ENCODE peak calls at places on chromosomes 12 and 14, in six cellular contexts. One of them, this sample, is unnamed.

GRCh38 chr12:91335724-91336123 is 153.1 kb upstream of the DCN start:
- DNase-seq in breast epithelium: no peak
- DNase-seq in fibroblast of lung: no peak
- DNase-seq in IMR-90: no peak
- DNase-seq in endothelial cell of umbilical vein: no peak
- DNase-seq in A673: no peak
- DNase-seq in this sample: no peak

GRCh38 chr14:59182641-59183040 is 5.8 kb upstream of the DAAM1 start:
- DNase-seq in breast epithelium: no peak
- DNase-seq in fibroblast of lung: no peak
- DNase-seq in IMR-90: no peak
- DNase-seq in endothelial cell of umbilical vein: no peak
- DNase-seq in A673: no peak
- DNase-seq in this sample: no peak

GRCh38 chr12:85843606-85844325 is 7.6 kb upstream of the RASSF9 start:
- DNase-seq in breast epithelium: no peak
- DNase-seq in fibroblast of lung: no peak
- DNase-seq in IMR-90: no peak
- DNase-seq in endothelial cell of umbilical vein: no peak
- DNase-seq in A673: no peak
- DNase-seq in this sample: peak; percentile 49

GRCh38 chr12:116528498-116528897 is 30.7 kb upstream of the MAP1LC3B2 start:
- DNase-seq in breast epithelium: no peak
- DNase-seq in fibroblast of lung: peak; percentile 66
- DNase-seq in IMR-90: no peak
- DNase-seq in endothelial cell of umbilical vein: no peak
- DNase-seq in A673: no peak
- DNase-seq in this sample: no peak

GRCh38 chr12:71973687-71974086 is 35.0 kb downstream of the TPH2 start:
- DNase-seq in breast epithelium: no peak
- DNase-seq in fibroblast of lung: no peak
- DNase-seq in IMR-90: peak; percentile 13
- DNase-seq in endothelial cell of umbilical vein: no peak
- DNase-seq in A673: no peak
- DNase-seq in this sample: no peak

GRCh38 chr14:26128931-26129674 is 468.7 kb downstream of the NOVA1 start:
- DNase-seq in breast epithelium: no peak
- DNase-seq in fibroblast of lung: peak; percentile 7
- DNase-seq in IMR-90: no peak
- DNase-seq in endothelial cell of umbilical vein: peak; percentile 87
- DNase-seq in A673: peak; percentile 95
- DNase-seq in this sample: no peak

GRCh38 chr12:113174461-113175384 is 10.6 kb downstream of the DDX54 start:
- DNase-seq in breast epithelium: peak; percentile 43
- DNase-seq in fibroblast of lung: peak; percentile 32
- DNase-seq in IMR-90: peak; percentile 52
- DNase-seq in endothelial cell of umbilical vein: peak; percentile 66
- DNase-seq in A673: peak; percentile 71
- DNase-seq in this sample: peak; percentile 81

GRCh38 chr12:46857486-46857885 is 31.7 kb upstream of the SLC38A4 start:
- DNase-seq in breast epithelium: no peak
- DNase-seq in fibroblast of lung: no peak
- DNase-seq in IMR-90: no peak
- DNase-seq in endothelial cell of umbilical vein: no peak
- DNase-seq in A673: no peak
- DNase-seq in this sample: no peak

GRCh38 chr14:73526036-73526984 is 10.6 kb upstream of the ACOT1 start:
- DNase-seq in breast epithelium: peak; percentile 59
- DNase-seq in fibroblast of lung: peak; percentile 52
- DNase-seq in IMR-90: peak; percentile 55
- DNase-seq in endothelial cell of umbilical vein: no peak
- DNase-seq in A673: no peak
- DNase-seq in this sample: no peak

GRCh38 chr12:116958402-116959197 is 47.9 kb downstream of the FBXW8 start:
- DNase-seq in breast epithelium: no peak
- DNase-seq in fibroblast of lung: peak; percentile 6
- DNase-seq in IMR-90: peak; percentile 46
- DNase-seq in endothelial cell of umbilical vein: no peak
- DNase-seq in A673: no peak
- DNase-seq in this sample: no peak

GRCh38 chr12:121579190-121579791 is 1.5 kb downstream of the KDM2B start:
- DNase-seq in breast epithelium: no peak
- DNase-seq in fibroblast of lung: no peak
- DNase-seq in IMR-90: no peak
- DNase-seq in endothelial cell of umbilical vein: no peak
- DNase-seq in A673: peak; percentile 55
- DNase-seq in this sample: peak; percentile 70

GRCh38 chr12:49706351-49707126 is 666 bp downstream of the FMNL3 start:
- DNase-seq in breast epithelium: no peak
- DNase-seq in fibroblast of lung: peak; percentile 48
- DNase-seq in IMR-90: peak; percentile 47
- DNase-seq in endothelial cell of umbilical vein: peak; percentile 64
- DNase-seq in A673: peak; percentile 58
- DNase-seq in this sample: peak; percentile 58

GRCh38 chr12:109910969-109911348 is 10.9 kb downstream of the TCHP start:
- DNase-seq in breast epithelium: no peak
- DNase-seq in fibroblast of lung: peak; percentile 18
- DNase-seq in IMR-90: peak; percentile 20
- DNase-seq in endothelial cell of umbilical vein: no peak
- DNase-seq in A673: peak; percentile 45
- DNase-seq in this sample: no peak

GRCh38 chr12:31524791-31525495 is 66.0 kb downstream of the DENND5B start:
- DNase-seq in breast epithelium: no peak
- DNase-seq in fibroblast of lung: peak; percentile 81
- DNase-seq in IMR-90: peak; percentile 79
- DNase-seq in endothelial cell of umbilical vein: no peak
- DNase-seq in A673: no peak
- DNase-seq in this sample: no peak

GRCh38 chr14:81246561-81247270 is 26.0 kb upstream of the GTF2A1 start:
- DNase-seq in breast epithelium: no peak
- DNase-seq in fibroblast of lung: no peak
- DNase-seq in IMR-90: no peak
- DNase-seq in endothelial cell of umbilical vein: no peak
- DNase-seq in A673: no peak
- DNase-seq in this sample: no peak

GRCh38 chr12:25935355-25936144 is 22.9 kb upstream of the RASSF8 start:
- DNase-seq in breast epithelium: no peak
- DNase-seq in fibroblast of lung: peak; percentile 21
- DNase-seq in IMR-90: no peak
- DNase-seq in endothelial cell of umbilical vein: no peak
- DNase-seq in A673: no peak
- DNase-seq in this sample: no peak

GRCh38 chr14:35297677-35298076 is 5.5 kb downstream of the PSMA6 start:
- DNase-seq in breast epithelium: no peak
- DNase-seq in fibroblast of lung: no peak
- DNase-seq in IMR-90: no peak
- DNase-seq in endothelial cell of umbilical vein: no peak
- DNase-seq in A673: no peak
- DNase-seq in this sample: no peak

GRCh38 chr12:92581579-92581978 is 121.2 kb upstream of the PLEKHG7 start:
- DNase-seq in breast epithelium: no peak
- DNase-seq in fibroblast of lung: no peak
- DNase-seq in IMR-90: no peak
- DNase-seq in endothelial cell of umbilical vein: no peak
- DNase-seq in A673: no peak
- DNase-seq in this sample: no peak

DNA sequence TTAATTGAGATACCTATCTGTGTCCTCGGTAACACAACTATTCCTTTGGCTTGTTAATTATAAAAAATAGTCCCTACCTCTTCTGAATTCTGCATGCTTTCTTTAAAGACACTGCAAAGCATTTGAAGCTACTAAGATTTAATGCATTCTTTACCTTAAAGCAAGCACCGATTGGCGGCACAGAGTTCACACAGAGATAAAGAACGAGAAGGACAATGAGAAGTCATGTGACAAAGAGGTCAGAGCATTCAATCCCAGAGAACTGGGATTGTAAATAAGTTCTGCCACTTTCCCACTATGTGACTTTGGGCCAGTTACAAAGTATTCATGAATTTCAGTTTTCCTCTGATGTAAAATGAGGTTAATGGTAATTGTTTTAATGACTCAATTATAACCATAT is 371.2 kb upstream of the ATP2B1 start:
- DNase-seq in breast epithelium: no peak
- DNase-seq in fibroblast of lung: no peak
- DNase-seq in IMR-90: no peak
- DNase-seq in endothelial cell of umbilical vein: no peak
- DNase-seq in A673: no peak
- DNase-seq in this sample: no peak
- H3K4me1 ChIP-seq in breast epithelium: no peaks in the 10 kb centered on the region
- H3K4me1 ChIP-seq in fibroblast of lung: no peaks in the 10 kb centered on the region
- H3K4me1 ChIP-seq in IMR-90: peaks cover 5% of the 10 kb centered on the region
- H3K4me1 ChIP-seq in endothelial cell of umbilical vein: no peaks in the 10 kb centered on the region
- H3K4me1 ChIP-seq in A673: no peaks in the 10 kb centered on the region
- H3K4me1 ChIP-seq in this sample: no peaks in the 10 kb centered on the region

GRCh38 chr12:63151898-63152700 is 1.1 kb upstream of the AVPR1A start:
- DNase-seq in breast epithelium: no peak
- DNase-seq in fibroblast of lung: peak; percentile 38
- DNase-seq in IMR-90: peak; percentile 24
- DNase-seq in endothelial cell of umbilical vein: peak; percentile 51
- DNase-seq in A673: peak; percentile 83
- DNase-seq in this sample: peak; percentile 73
- H3K27ac ChIP-seq in breast epithelium: no peak overlapping the region
- H3K27ac ChIP-seq in fibroblast of lung: no peak overlapping the region
- H3K27ac ChIP-seq in IMR-90: no peak overlapping the region
- H3K27ac ChIP-seq in endothelial cell of umbilical vein: no peak overlapping the region
- H3K27ac ChIP-seq in A673: no peak overlapping the region
- H3K27ac ChIP-seq in this sample: no peak overlapping the region

GRCh38 chr12:119326341-119326740 is 8.2 kb upstream of the CCDC60 start:
- DNase-seq in breast epithelium: no peak
- DNase-seq in fibroblast of lung: no peak
- DNase-seq in IMR-90: no peak
- DNase-seq in endothelial cell of umbilical vein: no peak
- DNase-seq in A673: no peak
- DNase-seq in this sample: no peak

GRCh38 chr12:119319638-119320037 is 14.9 kb upstream of the CCDC60 start:
- DNase-seq in breast epithelium: no peak
- DNase-seq in fibroblast of lung: no peak
- DNase-seq in IMR-90: no peak
- DNase-seq in endothelial cell of umbilical vein: no peak
- DNase-seq in A673: peak; percentile 33
- DNase-seq in this sample: no peak

GRCh38 chr12:119318811-119319210 is 15.7 kb upstream of the CCDC60 start:
- DNase-seq in breast epithelium: no peak
- DNase-seq in fibroblast of lung: no peak
- DNase-seq in IMR-90: no peak
- DNase-seq in endothelial cell of umbilical vein: no peak
- DNase-seq in A673: no peak
- DNase-seq in this sample: no peak

GRCh38 chr12:119322324-119322723 is 12.2 kb upstream of the CCDC60 start:
- DNase-seq in breast epithelium: no peak
- DNase-seq in fibroblast of lung: no peak
- DNase-seq in IMR-90: no peak
- DNase-seq in endothelial cell of umbilical vein: no peak
- DNase-seq in A673: no peak
- DNase-seq in this sample: no peak

DNA sequence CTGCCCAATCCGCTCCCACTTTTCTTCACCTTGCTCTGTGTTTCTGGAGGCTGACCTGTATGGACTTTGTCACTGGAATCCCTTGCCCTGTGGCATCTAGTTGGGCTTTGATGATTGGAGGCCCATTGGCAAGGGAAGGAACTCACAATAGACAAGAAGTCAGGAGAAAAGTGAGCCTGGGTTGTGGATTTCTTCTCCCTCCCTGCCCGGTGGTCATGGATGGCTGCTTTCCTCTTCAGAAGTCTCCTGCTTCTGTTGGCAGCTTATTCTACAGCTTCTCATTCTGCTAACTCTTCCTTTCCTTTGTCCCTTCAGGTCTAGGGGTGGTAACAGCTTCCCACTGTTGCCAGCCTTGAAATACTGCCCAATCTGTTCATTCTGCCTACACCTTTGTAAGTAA is 13.9 kb upstream of the CCDC60 start:
- DNase-seq in breast epithelium: no peak
- DNase-seq in fibroblast of lung: no peak
- DNase-seq in IMR-90: no peak
- DNase-seq in endothelial cell of umbilical vein: no peak
- DNase-seq in A673: no peak
- DNase-seq in this sample: no peak
- H3K9me3 ChIP-seq in breast epithelium: no peaks in the 10 kb centered on the region
- H3K9me3 ChIP-seq in fibroblast of lung: no peaks in the 10 kb centered on the region
- H3K9me3 ChIP-seq in IMR-90: peaks cover 16% of the 10 kb centered on the region
- H3K9me3 ChIP-seq in endothelial cell of umbilical vein: no peaks in the 10 kb centered on the region
- H3K9me3 ChIP-seq in A673: no peaks in the 10 kb centered on the region
- H3K9me3 ChIP-seq in this sample: peaks cover 1% of the 10 kb centered on the region

GRCh38 chr12:115011703-115012102 is 327.7 kb upstream of the TBX3 start:
- DNase-seq in breast epithelium: no peak
- DNase-seq in fibroblast of lung: no peak
- DNase-seq in IMR-90: no peak
- DNase-seq in endothelial cell of umbilical vein: no peak
- DNase-seq in A673: no peak
- DNase-seq in this sample: no peak
- H3K4me1 ChIP-seq in breast epithelium: no peaks in the 10 kb centered on the region
- H3K4me1 ChIP-seq in fibroblast of lung: no peaks in the 10 kb centered on the region
- H3K4me1 ChIP-seq in IMR-90: no peaks in the 10 kb centered on the region
- H3K4me1 ChIP-seq in endothelial cell of umbilical vein: no peaks in the 10 kb centered on the region
- H3K4me1 ChIP-seq in A673: no peaks in the 10 kb centered on the region
- H3K4me1 ChIP-seq in this sample: no peaks in the 10 kb centered on the region

GRCh38 chr12:32907166-32907565 is 10.6 kb upstream of the PKP2 start:
- DNase-seq in breast epithelium: no peak
- DNase-seq in fibroblast of lung: no peak
- DNase-seq in IMR-90: no peak
- DNase-seq in endothelial cell of umbilical vein: no peak
- DNase-seq in A673: no peak
- DNase-seq in this sample: no peak
- H3K27ac ChIP-seq in breast epithelium: no peak overlapping the region
- H3K27ac ChIP-seq in fibroblast of lung: no peak overlapping the region
- H3K27ac ChIP-seq in IMR-90: no peak overlapping the region
- H3K27ac ChIP-seq in endothelial cell of umbilical vein: no peak overlapping the region
- H3K27ac ChIP-seq in A673: no peak overlapping the region
- H3K27ac ChIP-seq in this sample: no peak overlapping the region